ENCODE peak calls at places on chromosomes 5 and 9, in eight cellular contexts. T is upper lobe of right lung, Q is endodermal cell, M is GM12878, A is astrocyte of the spinal cord, L is cardiac fibroblast, K is AG09309, Y is cardiac muscle cell. V is an unnamed sample.

GRCh38 chr5:16051246-16051645 is 128.3 kb downstream of the MARCHF11 start:
- DNase-seq in T (no peak), Q (no peak), M (no peak), A (no peak), L (no peak), K (no peak), Y (no peak), V (no peak)

GRCh38 chr5:113081091-113081490 is 104.5 kb downstream of the DCP2 start:
- DNase-seq in T (no peak), Q (peak; percentile 60), M (no peak), A (no peak), L (no peak), K (no peak), Y (no peak), V (no peak)

GRCh38 chr5:141413540-141414069 is 818 bp downstream of the PCDHGA10 start:
- DNase-seq in T (no peak), Q (no peak), M (no peak), A (no peak), L (no peak), K (no peak), Y (no peak), V (no peak)

GRCh38 chr5:14438195-14438606 is 143.4 kb upstream of the OTULINL start:
- DNase-seq in T (no peak), Q (no peak), M (no peak), A (no peak), L (no peak), K (no peak), Y (no peak), V (no peak)

GRCh38 chr9:112295174-112295573 is 38.2 kb downstream of the PTBP3 start:
- DNase-seq in T (no peak), Q (no peak), M (no peak), A (no peak), L (no peak), K (no peak), Y (no peak), V (no peak)

GRCh38 chr9:83596899-83597504 is 25.9 kb upstream of the IDNK start:
- DNase-seq in T (no peak), Q (peak; percentile 89), M (no peak), A (peak; percentile 35), L (peak; percentile 38), K (no peak), Y (peak; percentile 56), V (no peak)

GRCh38 chr5:94467560-94468504 is 150.6 kb downstream of the KIAA0825 start:
- DNase-seq in T (no peak), Q (no peak), M (no peak), A (no peak), L (no peak), K (no peak), Y (no peak), V (no peak)

GRCh38 chr5:140977003-140977402 is 10.7 kb downstream of the PCDHAC2 start:
- DNase-seq in T (no peak), Q (no peak), M (no peak), A (no peak), L (no peak), K (no peak), Y (peak; percentile 36), V (no peak)

GRCh38 chr5:159038907-159039306 is 60.8 kb downstream of the EBF1 start:
- DNase-seq in T (no peak), Q (no peak), M (no peak), A (peak; percentile 90), L (peak; percentile 73), K (peak; percentile 71), Y (peak; percentile 85), V (peak; percentile 87)

GRCh38 chr9:138020795-138021182 is 143.2 kb downstream of the CACNA1B start:
- DNase-seq in T (no peak), Q (peak; percentile 40), M (no peak), A (no peak), L (no peak), K (no peak), Y (no peak), V (no peak)

GRCh38 chr5:107516452-107517184 is 154.1 kb downstream of the EFNA5 start:
- DNase-seq in T (no peak), Q (no peak), M (no peak), A (peak; percentile 72), L (peak; percentile 53), K (peak; percentile 67), Y (peak; percentile 40), V (peak; percentile 12)

GRCh38 chr5:64229163-64229774 is 63.6 kb downstream of the RNF180 start:
- DNase-seq in T (no peak), Q (no peak), M (no peak), A (peak; percentile 45), L (peak; percentile 57), K (no peak), Y (peak; percentile 55), V (no peak)

GRCh38 chr9:14349141-14349817 is 35.3 kb upstream of the NFIB start:
- DNase-seq in T (no peak), Q (peak; percentile 57), M (no peak), A (peak; percentile 48), L (peak; percentile 26), K (no peak), Y (peak; percentile 52), V (no peak)

GRCh38 chr5:14322437-14323187 is 179.5 kb downstream of the TRIO start:
- DNase-seq in T (no peak), Q (no peak), M (no peak), A (no peak), L (no peak), K (no peak), Y (no peak), V (no peak)

GRCh38 chr5:57735754-57736153 is 253.1 kb upstream of the ACTBL2 start:
- DNase-seq in T (no peak), Q (no peak), M (no peak), A (peak; percentile 93), L (peak; percentile 74), K (peak; percentile 58), Y (peak; percentile 77), V (peak; percentile 85)

GRCh38 chr5:141496038-141496437 is 7.2 kb downstream of the PCDHGC5 start:
- DNase-seq in T (no peak), Q (peak; percentile 88), M (no peak), A (peak; percentile 91), L (peak; percentile 62), K (no peak), Y (peak; percentile 82), V (no peak)

GRCh38 chr5:107781451-107781850 is 110.7 kb upstream of the EFNA5 start:
- DNase-seq in T (no peak), Q (no peak), M (no peak), A (peak; percentile 73), L (peak; percentile 1), K (no peak), Y (peak; percentile 30), V (no peak)

GRCh38 chr5:142806769-142807377 is 36.7 kb downstream of the ARHGAP26 start:
- DNase-seq in T (no peak), Q (no peak), M (no peak), A (no peak), L (peak; percentile 42), K (no peak), Y (peak; percentile 55), V (no peak)

GRCh38 chr5:134873494-134873893 is 677 bp upstream of the TXNDC15 start:
- DNase-seq in T (no peak), Q (peak; percentile 53), M (no peak), A (no peak), L (no peak), K (no peak), Y (no peak), V (no peak)

GRCh38 chr5:38285226-38285625 is 26.9 kb downstream of the EGFLAM start:
- DNase-seq in T (no peak), Q (no peak), M (no peak), A (no peak), L (no peak), K (no peak), Y (no peak), V (no peak)

GRCh38 chr9:127710204-127710805 is 3.5 kb downstream of the CFAP157 start:
- DNase-seq in T (no peak), Q (no peak), M (no peak), A (no peak), L (no peak), K (no peak), Y (no peak), V (no peak)

GRCh38 chr9:110283736-110284135 is 27.4 kb upstream of the TXN start:
- DNase-seq in T (no peak), Q (no peak), M (no peak), A (no peak), L (no peak), K (no peak), Y (no peak), V (no peak)

GRCh38 chr9:98007251-98007928 is 24.2 kb downstream of the ANP32B start:
- DNase-seq in T (no peak), Q (no peak), M (no peak), A (no peak), L (no peak), K (no peak), Y (no peak), V (no peak)

GRCh38 chr5:132822650-132823480 is 7.6 kb downstream of the SHROOM1 start:
- DNase-seq in T (no peak), Q (peak; percentile 95), M (no peak), A (peak; percentile 48), L (peak; percentile 44), K (no peak), Y (peak; percentile 71), V (no peak)
- TF ChIP-seq CTCF in T (no peak), Q (peak; percentile 47), M (no peak), A (no peak), L (no peak), K (no peak), Y (no peak), V (no peak)

GRCh38 chr5:168269950-168270349 is 21.5 kb upstream of the WWC1 start:
- DNase-seq in T (no peak), Q (peak; percentile 72), M (no peak), A (no peak), L (peak; percentile 24), K (no peak), Y (peak; percentile 38), V (no peak)
- H3K4me3 ChIP-seq in T (no peak overlapping the region), Q (no peak overlapping the region), M (no peak overlapping the region), A (no peak overlapping the region), L (no peak overlapping the region), K (no peak overlapping the region), Y (no peak overlapping the region), V (no peak overlapping the region)

GRCh38 chr9:34126207-34127034 is at the start of gene DCAF12:
- DNase-seq in T (peak; percentile 96), Q (peak; percentile 96), M (peak; percentile 75), A (peak; percentile 93), L (peak; percentile 95), K (peak; percentile 48), Y (peak; percentile 95), V (peak; percentile 23)
- TF ChIP-seq CTCF in T (no peak), Q (no peak), M (no peak), A (no peak), L (peak; percentile 10), K (no peak), Y (no peak), V (no peak)

GRCh38 chr5:154849791-154850201 is 607 bp downstream of the FAXDC2 start:
- DNase-seq in T (no peak), Q (no peak), M (no peak), A (no peak), L (peak; percentile 76), K (peak; percentile 49), Y (peak; percentile 83), V (no peak)

GRCh38 chr5:154850255-154851062 is at the start of gene FAXDC2:
- DNase-seq in T (peak; percentile 81), Q (peak; percentile 88), M (no peak), A (peak; percentile 87), L (peak; percentile 92), K (peak; percentile 45), Y (peak; percentile 92), V (no peak)

GRCh38 chr5:154851351-154851750 is 948 bp upstream of the FAXDC2 start:
- DNase-seq in T (no peak), Q (no peak), M (no peak), A (no peak), L (no peak), K (no peak), Y (no peak), V (no peak)

GRCh38 chr5:154844800-154845199 is 5.6 kb downstream of the FAXDC2 start:
- DNase-seq in T (no peak), Q (no peak), M (no peak), A (no peak), L (no peak), K (no peak), Y (no peak), V (no peak)

GRCh38 chr5:154849261-154849660 is 1.1 kb downstream of the FAXDC2 start:
- DNase-seq in T (no peak), Q (no peak), M (no peak), A (no peak), L (no peak), K (no peak), Y (no peak), V (no peak)
- H3K4me3 ChIP-seq in T (peak overlapping the region; percentile 65), Q (no peak overlapping the region), M (no peak overlapping the region), A (no peak overlapping the region), L (peak overlapping the region; percentile 68), K (no peak overlapping the region), Y (peak overlapping the region; percentile 55), V (peak overlapping the region; percentile 54)